ENCODE peak calls at places on chromosome 15, in four cellular contexts. T is IMR-90, E is GM12878, B is K562. K is an unnamed sample.

GRCh38 chr15:68385671-68386586 is 46.0 kb downstream of the ITGA11 start:
- DNase-seq in B (no peak), T (no peak), E (no peak), K (no peak)

GRCh38 chr15:71237456-71238188 is 122.4 kb downstream of the THSD4 start:
- DNase-seq in E (no peak), T (peak; percentile 96), B (no peak), K (peak; percentile 84)

GRCh38 chr15:67832031-67832551 is 6.8 kb downstream of the SKOR1 start:
- DNase-seq in E (no peak), T (peak; percentile 29), B (no peak), K (no peak)

GRCh38 chr15:43127752-43128151 is 5.6 kb upstream of the TMEM62 start:
- DNase-seq in T (no peak), B (no peak), E (no peak), K (no peak)

GRCh38 chr15:80367094-80367493 is 37.1 kb upstream of the ARNT2 start:
- DNase-seq in T (peak; percentile 7), B (peak; percentile 40), E (no peak), K (no peak)

GRCh38 chr15:50943623-50944022 is 35.1 kb downstream of the AP4E1 start:
- DNase-seq in B (no peak), E (no peak), T (peak; percentile 33), K (no peak)

GRCh38 chr15:75695206-75695605 is 17.4 kb downstream of the CSPG4 start:
- DNase-seq in E (no peak), B (no peak), T (no peak), K (no peak)

GRCh38 chr15:59190291-59190690 is 16.4 kb upstream of the LDHAL6B start:
- DNase-seq in T (no peak), E (no peak), B (no peak), K (no peak)

GRCh38 chr15:75731248-75732100 is 18.8 kb upstream of the CSPG4 start:
- DNase-seq in B (no peak), T (peak; percentile 51), E (no peak), K (no peak)

GRCh38 chr15:66231421-66232266 is 21.9 kb downstream of the MEGF11 start:
- DNase-seq in B (no peak), T (no peak), E (no peak), K (no peak)

GRCh38 chr15:66647358-66647757 is 54.7 kb upstream of the SMAD6 start:
- DNase-seq in T (no peak), E (no peak), B (no peak), K (peak; percentile 82)

GRCh38 chr15:40441012-40441735 is 421 bp downstream of the BAHD1 start:
- DNase-seq in B (peak; percentile 73), T (no peak), E (no peak), K (peak; percentile 31)

GRCh38 chr15:29470794-29471193 is 201.2 kb upstream of the NSMCE3 start:
- DNase-seq in E (no peak), B (no peak), T (no peak), K (no peak)

GRCh38 chr15:88800026-88800425 is 3.2 kb upstream of the ACAN start:
- DNase-seq in T (peak; percentile 40), E (no peak), B (no peak), K (peak; percentile 10)

GRCh38 chr15:60396964-60397771 is 618 bp downstream of the ANXA2 start:
- DNase-seq in T (peak; percentile 68), E (peak; percentile 53), B (peak; percentile 83), K (no peak)

GRCh38 chr15:82851981-82852511 is 42.6 kb downstream of the WHAMM start:
- DNase-seq in B (no peak), T (peak; percentile 76), E (no peak), K (no peak)

GRCh38 chr15:60744826-60745225 is 265.9 kb upstream of the ICE2 start:
- DNase-seq in B (no peak), T (no peak), E (no peak), K (no peak)

GRCh38 chr15:45133561-45133920 is 3.7 kb downstream of the DUOX1 start:
- DNase-seq in B (no peak), E (no peak), T (no peak), K (no peak)

GRCh38 chr15:89728254-89728653 is 22.8 kb downstream of the MESP1 start:
- DNase-seq in E (no peak), T (no peak), B (no peak), K (no peak)

GRCh38 chr15:67187351-67187854 is 67.1 kb downstream of the AAGAB start:
- DNase-seq in B (no peak), E (no peak), T (no peak), K (no peak)

GRCh38 chr15:98650871-98651481 is 2.6 kb downstream of the IGF1R start:
- DNase-seq in B (no peak), T (peak; percentile 49), E (no peak), K (peak; percentile 58)

GRCh38 chr15:80679805-80680175 is 15.3 kb upstream of the ABHD17C start:
- DNase-seq in E (no peak), B (no peak), T (no peak), K (no peak)

GRCh38 chr15:63191895-63192603 is 2.6 kb downstream of the RAB8B start:
- DNase-seq in E (peak; percentile 87), B (no peak), T (no peak), K (no peak)

GRCh38 chr15:86877171-86877631 is 797.5 kb downstream of the AGBL1 start:
- DNase-seq in B (no peak), T (no peak), E (no peak), K (no peak)
- TF ChIP-seq CTCF in B (no peak), T (no peak), E (no peak), K (no peak)

GRCh38 chr15:84981054-84981710 is 474 bp upstream of the PDE8A start:
- DNase-seq in T (peak; percentile 96), B (peak; percentile 96), E (peak; percentile 87), K (peak; percentile 97)

GRCh38 chr15:84982301-84982920 is 755 bp downstream of the PDE8A start:
- DNase-seq in B (peak; percentile 38), T (peak; percentile 18), E (no peak), K (peak; percentile 58)

GRCh38 chr15:84981711-84982300 is at the start of gene PDE8A:
- DNase-seq in T (peak; percentile 31), E (no peak), B (peak; percentile 75), K (peak; percentile 57)

GRCh38 chr15:84979651-84980050 is 2.0 kb upstream of the PDE8A start:
- DNase-seq in T (no peak), B (peak; percentile 62), E (no peak), K (no peak)

DNA sequence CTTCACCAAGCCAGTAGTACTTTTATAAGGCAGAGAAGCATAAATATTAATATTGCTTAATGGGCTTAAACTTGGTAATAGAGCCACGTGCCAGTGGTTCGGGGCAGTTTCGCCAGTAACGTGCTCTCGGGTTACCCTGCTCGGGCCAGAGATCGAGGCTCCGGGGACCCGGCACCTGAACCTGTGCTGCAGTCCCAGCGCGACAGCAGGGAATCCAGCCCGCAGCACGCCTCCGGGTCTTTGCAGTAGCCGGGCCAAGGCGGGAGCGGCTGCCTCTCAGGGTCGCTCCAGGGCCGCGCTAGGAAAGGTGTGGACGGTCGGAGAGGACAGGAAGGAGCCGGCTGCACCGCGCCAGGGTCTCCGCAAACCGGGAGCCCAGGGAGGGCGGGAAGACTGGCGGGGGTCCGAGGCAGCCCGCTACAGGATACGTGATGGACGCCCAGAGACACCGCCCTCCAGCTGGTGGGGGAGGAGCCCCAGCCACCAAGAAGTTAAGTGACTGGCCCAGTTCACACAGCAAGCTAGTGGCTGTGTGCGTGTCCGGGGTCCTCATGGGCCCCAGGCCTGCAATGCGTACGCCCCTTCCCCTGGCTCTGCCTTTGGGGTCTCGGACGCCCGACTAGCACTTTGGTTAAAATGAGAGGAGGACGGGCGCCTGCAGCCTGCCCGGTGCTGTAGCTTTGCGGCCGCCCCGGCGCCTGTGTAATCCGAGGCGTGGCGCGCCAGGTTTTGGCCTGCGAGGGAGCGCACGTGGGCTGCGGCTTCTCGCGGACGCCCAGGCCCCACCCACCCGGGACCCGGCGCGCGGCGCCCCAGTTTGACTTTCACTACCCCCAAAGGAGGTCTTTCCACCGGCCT is 1.2 kb upstream of the PDE8A start:
- DNase-seq in T (peak; percentile 74), E (peak; percentile 45), B (peak; percentile 85), K (peak; percentile 90)
- TF ChIP-seq POLR2A in T (peak; percentile 81), E (peak; percentile 70), B (peak; percentile 66), K (peak; percentile 70)

DNA sequence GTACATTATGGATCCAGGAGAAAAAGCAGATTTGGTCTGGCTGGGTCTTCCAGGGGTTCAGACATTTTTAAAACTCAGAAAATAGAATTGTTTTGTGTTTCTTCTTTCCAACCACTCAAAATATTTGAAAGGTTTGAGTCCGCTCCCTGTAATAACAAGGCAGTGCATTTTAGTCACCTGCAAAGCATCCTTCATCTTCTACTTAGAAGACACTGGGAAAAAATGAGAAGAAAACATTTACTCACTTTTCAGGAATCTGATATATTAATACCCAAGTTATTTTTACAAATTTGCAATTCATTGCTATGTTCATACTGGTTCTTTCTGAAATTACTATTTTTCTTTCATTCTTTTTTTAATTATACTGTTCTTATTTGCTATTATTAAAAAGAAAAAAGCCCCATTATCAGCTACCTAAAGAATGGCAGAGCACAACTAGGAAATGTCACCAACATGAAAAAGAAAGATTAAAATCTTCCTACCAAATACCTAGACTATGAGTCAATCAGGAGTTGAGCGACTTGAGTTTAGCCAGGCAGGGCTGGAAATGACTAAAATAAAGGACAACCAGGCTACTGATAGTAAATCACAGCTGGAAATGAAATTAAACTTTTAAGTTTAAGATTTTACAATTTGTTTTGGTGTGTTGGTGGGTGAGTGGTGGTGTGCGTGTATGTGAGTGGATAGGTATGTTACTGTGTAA is 280.3 kb upstream of the THBS1 start:
- DNase-seq in E (no peak), B (no peak), T (peak; percentile 66), K (peak; percentile 81)
- TF ChIP-seq FOS in E (no peak), B (no peak), T (no peak), K (peak; percentile 86)

GRCh38 chr15:79130535-79131130 is 40.1 kb upstream of the RASGRF1 start:
- DNase-seq in T (no peak), E (no peak), B (peak; percentile 26), K (no peak)
- TF ChIP-seq CTCF in T (no peak), E (peak; percentile 30), B (peak; percentile 44), K (no peak)

K was measured in endothelial cell of umbilical vein.